ENCODE peak calls at places on chromosome 10, in seven cellular contexts. D is GM12891, N is T1000, U is testis, T is SJSA1, C is glutamatergic neuron, K is posterior vena cava. J is an unnamed sample.

GRCh38 chr10:7886056-7886455 is 67.8 kb downstream of the TAF3 start:
- DNase-seq in U (no peak), K (no peak), T (no peak), C (no peak), D (no peak), N (no peak), J (no peak)

GRCh38 chr10:78292987-78293865 is 259.6 kb downstream of the RPS24 start:
- DNase-seq in K (no peak), N (no peak), T (no peak), C (peak), D (no peak), U (no peak), J (no peak)

GRCh38 chr10:58754419-58755180 is 241.9 kb downstream of the BICC1 start:
- DNase-seq in C (no peak), K (no peak), D (no peak), T (peak), N (no peak), U (no peak), J (no peak)

GRCh38 chr10:114634607-114634974 is 23.5 kb downstream of the ABLIM1 start:
- DNase-seq in D (no peak), U (peak), N (peak), C (no peak), K (peak), T (peak), J (peak)

GRCh38 chr10:73060738-73061635 is 35.7 kb downstream of the P4HA1 start:
- DNase-seq in K (no peak), U (no peak), D (no peak), C (no peak), T (peak), N (no peak), J (no peak)

GRCh38 chr10:73894245-73894971 is 16.5 kb upstream of the PLAU start:
- DNase-seq in D (no peak), K (no peak), T (peak), C (no peak), U (no peak), N (peak), J (no peak)

GRCh38 chr10:85446852-85447251 is 919.7 kb downstream of the GRID1 start:
- DNase-seq in N (no peak), U (no peak), K (no peak), C (no peak), D (no peak), T (no peak), J (no peak)

GRCh38 chr10:16509996-16510395 is 11.7 kb downstream of the C1QL3 start:
- DNase-seq in D (no peak), U (no peak), N (no peak), C (no peak), K (no peak), T (peak), J (no peak)

GRCh38 chr10:486668-487067 is 202.8 kb downstream of the DIP2C start:
- DNase-seq in T (no peak), U (no peak), D (no peak), C (peak), N (no peak), K (peak), J (no peak)

GRCh38 chr10:93993782-93994668 is at the start of gene PLCE1:
- DNase-seq in U (peak), T (peak), C (peak), D (peak), N (peak), K (peak), J (peak)

GRCh38 chr10:77104459-77104980 is 533.1 kb downstream of the KCNMA1 start:
- DNase-seq in T (no peak), N (peak), C (no peak), D (no peak), K (peak), U (peak), J (peak)

GRCh38 chr10:56255298-56255697 is 105.8 kb downstream of the ZWINT start:
- DNase-seq in N (no peak), C (no peak), K (no peak), U (no peak), T (no peak), D (no peak), J (no peak)

GRCh38 chr10:6271663-6272062 is 68.9 kb downstream of the PFKFB3 start:
- DNase-seq in D (no peak), N (no peak), T (no peak), K (no peak), C (no peak), U (no peak), J (no peak)

GRCh38 chr10:88819290-88819689 is 16.8 kb downstream of the LIPM start:
- DNase-seq in C (no peak), N (no peak), D (no peak), U (no peak), T (no peak), K (no peak), J (no peak)

GRCh38 chr10:16779375-16779774 is 37.8 kb downstream of the RSU1 start:
- DNase-seq in K (no peak), U (no peak), T (no peak), N (no peak), D (no peak), C (no peak), J (no peak)

GRCh38 chr10:3714526-3714925 is 70.5 kb downstream of the KLF6 start:
- DNase-seq in U (no peak), K (no peak), N (no peak), C (no peak), T (no peak), D (no peak), J (no peak)

GRCh38 chr10:49382226-49382625 is 13.7 kb downstream of the DRGX start:
- DNase-seq in T (no peak), K (no peak), U (no peak), N (no peak), D (no peak), C (no peak), J (no peak)

GRCh38 chr10:125259651-125260050 is 99.3 kb upstream of the CTBP2 start:
- DNase-seq in C (no peak), U (no peak), T (no peak), D (no peak), K (no peak), N (no peak), J (no peak)

GRCh38 chr10:42875792-42876191 is 93.2 kb downstream of the BMS1 start:
- DNase-seq in N (peak), U (no peak), D (no peak), C (no peak), T (no peak), K (no peak), J (no peak)

GRCh38 chr10:63761243-63761642 is 240.0 kb downstream of the REEP3 start:
- DNase-seq in C (no peak), K (no peak), T (no peak), N (no peak), D (no peak), U (no peak), J (no peak)

GRCh38 chr10:75103881-75104686 is 7.4 kb upstream of the SAMD8 start:
- DNase-seq in D (no peak), T (no peak), C (no peak), K (peak), U (no peak), N (no peak), J (peak)